ENCODE peak calls at places on chromosomes 4 and X, in five cellular contexts. M is lung, Q is tibial artery, Y is B cell, K is astrocyte of the spinal cord. X is an unnamed sample.

GRCh38 chrX:51894697-51895336 is 1.4 kb downstream of the MAGED1 start:
- DNase-seq in Y (peak), Q (peak), M (no peak), K (peak), X (peak)

GRCh38 chr4:80045831-80046230 is 27.2 kb downstream of the ANTXR2 start:
- DNase-seq in M (no peak), Q (no peak), K (peak), Y (no peak), X (no peak)

GRCh38 chr4:123869517-123870282 is 473.1 kb downstream of the SPRY1 start:
- DNase-seq in Q (no peak), K (no peak), Y (no peak), M (no peak), X (no peak)

GRCh38 chrX:136759968-136760367 is 20.8 kb downstream of the ARHGEF6 start:
- DNase-seq in Q (no peak), Y (peak), M (no peak), K (no peak), X (no peak)

GRCh38 chrX:134004038-134004437 is 18.6 kb upstream of the GPC3 start:
- DNase-seq in K (peak), M (no peak), Y (no peak), Q (no peak), X (no peak)

GRCh38 chr4:162403956-162404355 is 240.2 kb upstream of the FSTL5 start:
- DNase-seq in M (no peak), Q (no peak), K (no peak), Y (no peak), X (no peak)

GRCh38 chr4:5757536-5757935 is 46.5 kb downstream of the EVC start:
- DNase-seq in M (no peak), Q (no peak), K (no peak), Y (no peak), X (no peak)

GRCh38 chr4:102285831-102286230 is 59.5 kb downstream of the SLC39A8 start:
- DNase-seq in Q (no peak), K (peak), M (no peak), Y (no peak), X (no peak)

GRCh38 chr4:28444886-28445496 is 1584.3 kb downstream of the STIM2 start:
- DNase-seq in Y (no peak), Q (no peak), M (no peak), K (no peak), X (no peak)

GRCh38 chrX:85112270-85112669 is 108.6 kb downstream of the APOOL start:
- DNase-seq in M (no peak), Y (no peak), Q (no peak), K (no peak), X (no peak)

GRCh38 chr4:78951862-78952472 is 12.7 kb upstream of the PAQR3 start:
- DNase-seq in Q (no peak), Y (peak), M (no peak), K (peak), X (peak)

GRCh38 chr4:155953151-155954117 is at the start of gene CTSO:
- DNase-seq in Q (peak), K (peak), M (peak), Y (peak), X (peak)

GRCh38 chrX:3370656-3371055 is 24.2 kb upstream of the MXRA5 start:
- DNase-seq in M (no peak), Y (no peak), Q (no peak), K (no peak), X (no peak)

GRCh38 chrX:24245201-24245600 is 68.7 kb downstream of the SUPT20HL2 start:
- DNase-seq in Q (no peak), M (no peak), K (peak), Y (no peak), X (no peak)

GRCh38 chr4:7828011-7828720 is 111.5 kb downstream of the AFAP1 start:
- DNase-seq in Q (peak), K (peak), Y (no peak), M (peak), X (peak)

GRCh38 chrX:3184176-3184930 is 143.1 kb downstream of the ARSF start:
- DNase-seq in M (no peak), Y (no peak), Q (no peak), K (peak), X (no peak)

GRCh38 chr4:44162538-44163270 is 285.9 kb downstream of the KCTD8 start:
- DNase-seq in Q (no peak), Y (no peak), K (no peak), M (no peak), X (no peak)

GRCh38 chr4:40842725-40843401 is 93.1 kb downstream of the NSUN7 start:
- DNase-seq in K (no peak), Q (no peak), Y (no peak), M (no peak), X (no peak)

GRCh38 chr4:40840255-40840984 is 90.7 kb downstream of the NSUN7 start:
- DNase-seq in Y (peak), M (no peak), K (no peak), Q (no peak), X (peak)

GRCh38 chr4:40842318-40842717 is 92.6 kb downstream of the NSUN7 start:
- DNase-seq in Y (no peak), Q (no peak), M (no peak), K (no peak), X (no peak)

GRCh38 chr4:40838742-40839141 is 89.0 kb downstream of the NSUN7 start:
- DNase-seq in K (no peak), M (no peak), Q (no peak), Y (no peak), X (no peak)

GRCh38 chr4:40840985-40841571 is 91.3 kb downstream of the NSUN7 start:
- DNase-seq in Q (peak), K (peak), Y (peak), M (peak), X (peak)
- TF ChIP-seq CTCF in Q (peak), K (peak), Y (peak), M (peak), X (peak)

GRCh38 chr4:8886625-8887406 is 15.2 kb upstream of the HMX1 start:
- DNase-seq in Q (no peak), M (no peak), Y (no peak), K (no peak), X (no peak)
- TF ChIP-seq CTCF in Q (no peak), M (no peak), Y (peak), K (peak), X (no peak)

GRCh38 chrX:86349115-86349514 is 200.9 kb downstream of the DACH2 start:
- DNase-seq in K (no peak), Q (no peak), M (no peak), Y (no peak), X (no peak)

GRCh38 chrX:86348669-86349068 is 200.4 kb downstream of the DACH2 start:
- DNase-seq in K (no peak), Y (no peak), M (no peak), Q (no peak), X (no peak)
- TF ChIP-seq CTCF in K (no peak), Y (no peak), M (no peak), Q (no peak), X (no peak)

GRCh38 chrX:131763674-131764073 is 219.8 kb downstream of the OR13H1 start:
- DNase-seq in Q (no peak), M (peak), Y (no peak), K (peak), X (no peak)

GRCh38 chrX:131764224-131764623 is 220.3 kb downstream of the OR13H1 start:
- DNase-seq in Y (no peak), M (no peak), K (no peak), Q (no peak), X (no peak)

GRCh38 chrX:131762802-131763234 is 218.9 kb downstream of the OR13H1 start:
- DNase-seq in Q (no peak), M (peak), K (peak), Y (no peak), X (no peak)
- TF ChIP-seq CTCF in Q (no peak), M (peak), K (peak), Y (no peak), X (no peak)

DNA sequence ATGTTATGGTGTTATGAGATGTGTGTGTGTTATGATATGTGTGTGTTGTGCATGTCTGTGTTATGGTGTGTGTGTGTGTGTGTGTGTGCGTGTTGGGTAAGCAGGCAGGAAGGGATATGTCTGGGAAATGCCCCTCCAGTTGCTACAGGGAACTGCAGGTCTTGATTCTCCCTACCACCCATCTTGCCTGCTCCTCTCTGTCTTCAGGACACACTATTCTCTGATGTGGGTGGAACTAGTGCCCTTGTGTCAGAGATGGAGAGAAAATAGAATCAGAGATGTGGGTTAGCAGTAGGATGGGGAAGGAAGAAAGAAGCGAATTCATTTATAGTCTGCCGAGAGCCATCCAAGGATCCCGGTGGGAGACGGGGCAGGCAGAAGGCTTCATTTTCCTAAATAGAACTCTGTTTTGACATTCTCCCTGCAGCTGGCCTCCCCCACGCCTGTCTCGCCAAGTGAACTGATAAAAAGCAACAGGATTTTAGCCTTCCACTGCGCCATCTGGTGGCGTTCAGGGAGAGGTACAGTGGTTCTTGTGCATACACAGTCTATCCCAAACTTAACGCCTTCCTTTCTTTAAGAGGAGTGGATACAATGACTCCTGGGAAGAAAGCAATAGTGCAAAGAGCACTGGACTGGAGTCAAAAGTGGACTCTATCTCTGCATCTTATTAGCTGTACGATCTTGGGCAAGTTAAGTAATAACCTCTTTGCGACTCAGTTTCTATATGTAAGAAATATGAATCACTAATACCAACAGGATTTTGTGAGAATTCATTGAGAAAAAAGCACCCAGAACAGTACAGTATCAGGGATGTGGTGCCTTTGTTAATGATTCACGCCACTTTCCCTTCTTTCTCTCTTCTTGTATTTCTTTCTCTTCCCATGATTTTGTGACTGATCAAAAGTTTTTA is 14.1 kb upstream of the MGST2 start:
- DNase-seq in K (peak), Y (peak), M (peak), Q (peak), X (peak)
- TF ChIP-seq CTCF in K (peak), Y (peak), M (peak), Q (peak), X (peak)

GRCh38 chrX:74383611-74384010 is 37.7 kb upstream of the SLC16A2 start:
- DNase-seq in Y (no peak), M (peak), Q (no peak), K (peak), X (peak)
- TF ChIP-seq CTCF in Y (no peak), M (peak), Q (no peak), K (peak), X (peak)

GRCh38 chrX:40663880-40664630 is 16.7 kb upstream of the CXorf38 start:
- DNase-seq in Y (no peak), K (peak), Q (no peak), M (no peak), X (no peak)
- TF ChIP-seq CTCF in Y (no peak), K (peak), Q (no peak), M (no peak), X (no peak)

GRCh38 chr4:163484906-163485305 is 9.6 kb upstream of the TMA16 start:
- DNase-seq in Q (no peak), K (peak), Y (peak), M (no peak), X (peak)
- TF ChIP-seq CTCF in Q (peak), K (peak), Y (peak), M (peak), X (peak)

DNA sequence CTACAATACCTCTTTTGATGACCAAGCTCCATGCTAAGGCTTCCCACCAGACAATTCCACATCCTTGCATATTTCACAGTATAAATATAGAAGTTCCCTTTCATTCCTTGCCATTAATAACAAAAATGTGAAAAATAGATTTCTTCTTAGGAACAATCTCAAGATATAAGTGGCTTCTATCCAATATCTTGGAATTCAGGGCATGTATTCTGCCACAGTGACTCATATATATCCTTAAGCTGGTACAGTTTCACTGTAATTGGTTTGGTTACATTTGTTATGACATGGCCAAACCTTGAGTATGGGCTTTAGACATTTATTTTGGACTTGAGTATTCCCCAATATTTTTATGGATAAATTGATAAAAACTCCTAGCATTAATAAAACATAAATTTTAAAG is 181.7 kb upstream of the DDX53 start:
- DNase-seq in Q (no peak), M (no peak), K (peak), Y (no peak), X (no peak)
- TF ChIP-seq CTCF in Q (no peak), M (no peak), K (no peak), Y (no peak), X (no peak)

GRCh38 chrX:74536142-74537010 is 78.0 kb downstream of the RLIM start:
- DNase-seq in K (peak), M (peak), Y (peak), Q (peak), X (peak)

GRCh38 chrX:74537011-74537390 is 77.4 kb downstream of the RLIM start:
- DNase-seq in K (peak), M (no peak), Q (no peak), Y (no peak), X (no peak)

GRCh38 chrX:74534569-74535038 is 79.8 kb downstream of the RLIM start:
- DNase-seq in Q (no peak), Y (no peak), M (no peak), K (peak), X (peak)

GRCh38 chrX:74535633-74536141 is 78.7 kb downstream of the RLIM start:
- DNase-seq in M (peak), Y (no peak), Q (peak), K (peak), X (peak)

GRCh38 chrX:74535211-74535621 is 79.2 kb downstream of the RLIM start:
- DNase-seq in Q (no peak), Y (peak), M (no peak), K (peak), X (peak)
- TF ChIP-seq CTCF in Q (no peak), Y (no peak), M (no peak), K (peak), X (no peak)

X was measured in GM20000.